ENCODE peak calls at places on chromosomes 12 and 14, in ten cellular contexts. X is thoracic aorta; K is stimulated activated CD4-positive, alpha-beta T cell treated with anti-CD3 and anti-CD28 coated beads, Interleukin-4, amount 100 ng/mL, for 4 hours; M is activated T-helper 1 cell treated with Interleukin-2 at 50 U/mL for 16 hours; W is OCI-M1; Q is NCI-H1105; D is NCI-H748 treated with DMSO at 0.1 percent for 48 hours; L is iPS-NIHi11; O is suprapubic skin; Z is activated CD4-positive, CD25-positive, alpha-beta regulatory T cell. V is an unnamed sample.

GRCh38 chr12:12776261-12776660 is 9.2 kb upstream of the APOLD1 start:
- DNase-seq in X (no peak), M (no peak), Q (peak; percentile 76), Z (no peak), W (no peak), L (no peak), K (no peak), D (no peak), O (no peak), V (no peak)

GRCh38 chr12:91043408-91043807 is 14.4 kb downstream of the KERA start:
- DNase-seq in Q (no peak), Z (no peak), M (no peak), O (no peak), L (no peak), D (no peak), K (no peak), W (no peak), X (no peak), V (no peak)

GRCh38 chr14:76376001-76376404 is at the start of gene ESRRB:
- DNase-seq in Z (no peak), D (peak; percentile 50), K (no peak), Q (peak; percentile 48), O (no peak), M (no peak), W (no peak), X (no peak), L (peak; percentile 83), V (peak; percentile 39)

GRCh38 chr14:104110491-104111209 is 25.1 kb downstream of the ASPG start:
- DNase-seq in K (no peak), M (no peak), O (no peak), Z (no peak), W (no peak), D (no peak), Q (no peak), L (no peak), X (no peak), V (no peak)

GRCh38 chr12:98154850-98155249 is 360.5 kb upstream of the TMPO start:
- DNase-seq in Q (peak; percentile 48), D (peak; percentile 78), O (no peak), L (peak; percentile 45), W (peak; percentile 44), X (no peak), K (no peak), Z (no peak), M (no peak), V (peak; percentile 8)

GRCh38 chr12:66279127-66279712 is 23.1 kb upstream of the HELB start:
- DNase-seq in Z (no peak), M (peak; percentile 27), X (no peak), L (peak; percentile 38), O (no peak), Q (peak; percentile 10), D (no peak), W (peak; percentile 41), K (peak; percentile 10), V (peak; percentile 72)

GRCh38 chr14:105902131-105902898 is 375.9 kb downstream of the TMEM121 start:
- DNase-seq in W (no peak), O (no peak), Z (no peak), M (no peak), X (no peak), K (no peak), Q (no peak), D (no peak), L (no peak), V (no peak)

GRCh38 chr14:20632448-20632830 is 9.1 kb downstream of the OR6S1 start:
- DNase-seq in O (no peak), X (no peak), D (no peak), Q (no peak), K (no peak), W (peak; percentile 71), M (no peak), Z (no peak), L (no peak), V (no peak)

GRCh38 chr12:11695321-11695720 is 45.8 kb downstream of the ETV6 start:
- DNase-seq in O (no peak), Z (no peak), Q (no peak), W (no peak), M (no peak), X (peak; percentile 31), D (no peak), L (no peak), K (no peak), V (no peak)

GRCh38 chr14:73833530-73834257 is 17.9 kb upstream of the PTGR2 start:
- DNase-seq in Q (no peak), Z (no peak), M (no peak), L (peak; percentile 41), O (no peak), K (no peak), X (no peak), W (no peak), D (no peak), V (no peak)

GRCh38 chr12:53217049-53217929 is 10.2 kb upstream of the ITGB7 start:
- DNase-seq in X (no peak), Q (no peak), K (peak; percentile 36), L (peak; percentile 75), W (no peak), Z (no peak), D (no peak), M (no peak), O (no peak), V (peak; percentile 27)

GRCh38 chr12:28775556-28775955 is 373.5 kb upstream of the FAR2 start:
- DNase-seq in M (no peak), K (no peak), Q (no peak), Z (no peak), L (no peak), W (no peak), D (no peak), O (no peak), X (no peak), V (no peak)

GRCh38 chr14:104550849-104551728 is 28.5 kb upstream of the C14orf180 start:
- DNase-seq in K (no peak), Q (no peak), Z (no peak), D (no peak), M (no peak), L (peak; percentile 5), X (no peak), O (peak; percentile 52), W (no peak), V (no peak)

GRCh38 chr12:2172486-2173214 is 119.9 kb downstream of the CACNA1C start:
- DNase-seq in Q (no peak), W (no peak), X (no peak), O (no peak), D (no peak), M (no peak), L (no peak), Z (no peak), K (no peak), V (no peak)

GRCh38 chr14:76846331-76847047 is 20.3 kb downstream of the LRRC74A start:
- DNase-seq in D (no peak), M (no peak), X (no peak), Z (no peak), Q (no peak), K (no peak), W (peak; percentile 36), O (no peak), L (no peak), V (no peak)

GRCh38 chr12:124487065-124487833 is 80.2 kb downstream of the NCOR2 start:
- DNase-seq in Z (no peak), W (peak; percentile 97), L (no peak), D (no peak), M (no peak), K (no peak), Q (no peak), O (peak; percentile 70), X (no peak), V (no peak)

GRCh38 chr14:81330619-81331122 is 69.5 kb downstream of the STON2 start:
- DNase-seq in M (no peak), W (no peak), Q (no peak), D (no peak), O (no peak), K (no peak), Z (no peak), L (no peak), X (no peak), V (no peak)

GRCh38 chr12:33438890-33439586 is 581 bp downstream of the SYT10 start:
- DNase-seq in K (no peak), W (no peak), M (no peak), L (peak; percentile 61), O (peak; percentile 57), Q (peak; percentile 56), X (no peak), D (peak; percentile 52), Z (no peak), V (peak; percentile 29)

GRCh38 chr14:101633276-101633675 is 72.0 kb downstream of the DIO3 start:
- DNase-seq in W (no peak), K (no peak), L (no peak), D (no peak), Q (no peak), Z (no peak), X (no peak), M (no peak), O (no peak), V (no peak)

GRCh38 chr12:49049566-49050224 is 10.9 kb downstream of the KMT2D start:
- DNase-seq in W (no peak), O (no peak), K (no peak), Z (no peak), L (no peak), M (no peak), Q (no peak), X (no peak), D (no peak), V (peak; percentile 81)

GRCh38 chr12:119369907-119370546 is 35.5 kb downstream of the CCDC60 start:
- DNase-seq in K (no peak), L (no peak), O (no peak), Q (peak; percentile 86), D (peak; percentile 95), X (no peak), M (no peak), W (no peak), Z (no peak), V (no peak)

GRCh38 chr14:25431211-25432076 is 381.5 kb upstream of the STXBP6 start:
- DNase-seq in X (no peak), K (no peak), W (peak; percentile 35), Z (no peak), L (peak; percentile 63), Q (no peak), D (peak; percentile 37), O (no peak), M (no peak), V (peak; percentile 5)

GRCh38 chr12:88921434-88921833 is 341.2 kb upstream of the KITLG start:
- DNase-seq in K (no peak), O (no peak), L (no peak), Q (no peak), D (no peak), Z (no peak), X (no peak), W (no peak), M (no peak), V (no peak)

GRCh38 chr14:53156238-53156637 is 3.1 kb upstream of the DDHD1 start:
- DNase-seq in Q (no peak), M (no peak), D (peak; percentile 71), L (no peak), O (no peak), W (no peak), K (no peak), X (no peak), Z (no peak), V (no peak)

GRCh38 chr14:69475194-69475818 is 9.2 kb upstream of the PLEKHD1 start:
- DNase-seq in Z (no peak), Q (peak; percentile 55), O (no peak), L (peak; percentile 58), M (no peak), K (no peak), X (no peak), W (peak; percentile 20), D (peak; percentile 4), V (peak; percentile 41)

V was measured in choroid plexus epithelial cell.